ENCODE peak calls at places on chromosomes 11 and 22, in eight cellular contexts. One of them, this sample, is unnamed. For H3K4me1, the result is how much of the 10 kb centered on the place peaks cover.

GRCh38 chr22:26555478-26555877 is 34.5 kb downstream of the TPST2 start:
- DNase-seq in A549: no peak
- DNase-seq in heart left ventricle: no peak
- DNase-seq in HCT116: no peak
- DNase-seq in lower lobe of right lung: no peak
- DNase-seq in IMR-90: no peak
- DNase-seq in Peyer's patch: no peak
- DNase-seq in left lung: no peak
- DNase-seq in this sample: no peak

GRCh38 chr22:26777402-26777801 is 120.0 kb downstream of the MIAT start:
- DNase-seq in lower lobe of right lung: no peak
- DNase-seq in IMR-90: peak
- DNase-seq in HCT116: no peak
- DNase-seq in Peyer's patch: no peak
- DNase-seq in A549: no peak
- DNase-seq in heart left ventricle: no peak
- DNase-seq in left lung: no peak
- DNase-seq in this sample: no peak

GRCh38 chr11:113663567-113663966 is 42.5 kb downstream of the TMPRSS5 start:
- DNase-seq in Peyer's patch: no peak
- DNase-seq in heart left ventricle: no peak
- DNase-seq in lower lobe of right lung: no peak
- DNase-seq in A549: no peak
- DNase-seq in IMR-90: no peak
- DNase-seq in left lung: no peak
- DNase-seq in HCT116: no peak
- DNase-seq in this sample: no peak

GRCh38 chr22:40853961-40854360 is 2.5 kb downstream of the ST13 start:
- DNase-seq in heart left ventricle: no peak
- DNase-seq in A549: no peak
- DNase-seq in HCT116: no peak
- DNase-seq in left lung: no peak
- DNase-seq in lower lobe of right lung: no peak
- DNase-seq in Peyer's patch: no peak
- DNase-seq in IMR-90: no peak
- DNase-seq in this sample: no peak

GRCh38 chr11:31825453-31826391 is 14.6 kb upstream of the PAX6 start:
- DNase-seq in IMR-90: no peak
- DNase-seq in heart left ventricle: no peak
- DNase-seq in lower lobe of right lung: no peak
- DNase-seq in left lung: peak
- DNase-seq in Peyer's patch: peak
- DNase-seq in HCT116: no peak
- DNase-seq in A549: no peak
- DNase-seq in this sample: no peak

GRCh38 chr11:118634435-118635236 is 27.2 kb downstream of the PHLDB1 start:
- DNase-seq in A549: no peak
- DNase-seq in IMR-90: peak
- DNase-seq in Peyer's patch: peak
- DNase-seq in heart left ventricle: peak
- DNase-seq in lower lobe of right lung: peak
- DNase-seq in left lung: peak
- DNase-seq in HCT116: no peak
- DNase-seq in this sample: no peak

GRCh38 chr11:77381749-77382693 is 80.5 kb upstream of the GDPD4 start:
- DNase-seq in Peyer's patch: no peak
- DNase-seq in heart left ventricle: no peak
- DNase-seq in HCT116: no peak
- DNase-seq in A549: no peak
- DNase-seq in lower lobe of right lung: no peak
- DNase-seq in left lung: no peak
- DNase-seq in IMR-90: peak
- DNase-seq in this sample: no peak

GRCh38 chr11:122871302-122871701 is 11.3 kb upstream of the JHY start:
- DNase-seq in heart left ventricle: no peak
- DNase-seq in HCT116: no peak
- DNase-seq in lower lobe of right lung: no peak
- DNase-seq in A549: no peak
- DNase-seq in Peyer's patch: no peak
- DNase-seq in left lung: no peak
- DNase-seq in IMR-90: no peak
- DNase-seq in this sample: no peak

GRCh38 chr11:57668467-57668890 is 565 bp downstream of the ZDHHC5 start:
- DNase-seq in heart left ventricle: no peak
- DNase-seq in Peyer's patch: no peak
- DNase-seq in lower lobe of right lung: peak
- DNase-seq in left lung: no peak
- DNase-seq in A549: no peak
- DNase-seq in IMR-90: no peak
- DNase-seq in HCT116: no peak
- DNase-seq in this sample: no peak

GRCh38 chr11:2272946-2273280 is 2.5 kb upstream of the ASCL2 start:
- DNase-seq in lower lobe of right lung: no peak
- DNase-seq in Peyer's patch: peak
- DNase-seq in left lung: no peak
- DNase-seq in heart left ventricle: no peak
- DNase-seq in A549: no peak
- DNase-seq in IMR-90: no peak
- DNase-seq in HCT116: no peak
- DNase-seq in this sample: no peak

GRCh38 chr11:47773882-47774281 is 6.7 kb upstream of the FNBP4 start:
- DNase-seq in IMR-90: no peak
- DNase-seq in heart left ventricle: no peak
- DNase-seq in Peyer's patch: no peak
- DNase-seq in lower lobe of right lung: no peak
- DNase-seq in left lung: no peak
- DNase-seq in A549: no peak
- DNase-seq in HCT116: no peak
- DNase-seq in this sample: no peak

GRCh38 chr11:47765086-47765485 is 2.1 kb downstream of the FNBP4 start:
- DNase-seq in left lung: no peak
- DNase-seq in Peyer's patch: no peak
- DNase-seq in HCT116: no peak
- DNase-seq in IMR-90: peak
- DNase-seq in lower lobe of right lung: no peak
- DNase-seq in A549: no peak
- DNase-seq in heart left ventricle: no peak
- DNase-seq in this sample: no peak

GRCh38 chr11:47766363-47767227 is 546 bp downstream of the FNBP4 start:
- DNase-seq in A549: no peak
- DNase-seq in IMR-90: peak
- DNase-seq in HCT116: no peak
- DNase-seq in lower lobe of right lung: peak
- DNase-seq in left lung: peak
- DNase-seq in Peyer's patch: peak
- DNase-seq in heart left ventricle: peak
- DNase-seq in this sample: no peak

DNA sequence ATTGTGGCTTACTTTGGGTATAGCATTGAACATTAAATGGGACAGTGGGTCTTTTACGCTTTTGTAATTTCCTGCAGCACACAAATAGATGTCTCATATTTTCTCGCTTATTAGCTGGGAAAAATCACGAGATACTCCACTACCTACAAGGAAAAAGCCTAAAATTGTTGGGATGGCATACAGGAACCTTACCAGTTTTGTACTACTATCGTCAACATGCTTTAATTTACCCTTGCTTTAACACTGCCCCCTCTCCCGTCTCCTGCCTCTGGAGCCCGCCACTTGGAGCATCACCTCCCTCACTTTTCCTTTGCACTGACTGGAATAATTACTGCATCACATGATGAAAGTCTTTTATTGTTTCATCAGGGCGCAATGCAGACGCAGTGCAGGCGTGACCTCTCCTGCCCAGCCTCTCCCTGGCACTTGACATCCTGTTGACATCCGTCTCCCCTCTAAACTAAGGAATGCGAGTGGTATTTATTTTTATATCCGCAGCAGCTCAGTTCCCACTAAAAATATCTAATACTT is 1.0 kb upstream of the FNBP4 start:
- DNase-seq in HCT116: no peak
- DNase-seq in A549: peak
- DNase-seq in IMR-90: peak
- DNase-seq in Peyer's patch: peak
- DNase-seq in left lung: no peak
- DNase-seq in lower lobe of right lung: peak
- DNase-seq in heart left ventricle: peak
- DNase-seq in this sample: peak
- TF ChIP-seq CTCF in HCT116: no peak
- TF ChIP-seq CTCF in A549: no peak
- TF ChIP-seq CTCF in IMR-90: no peak
- TF ChIP-seq CTCF in Peyer's patch: no peak
- TF ChIP-seq CTCF in left lung: no peak
- TF ChIP-seq CTCF in lower lobe of right lung: no peak
- TF ChIP-seq CTCF in heart left ventricle: no peak
- TF ChIP-seq CTCF in this sample: no peak

GRCh38 chr11:75762885-75763284 is 5.7 kb upstream of the DGAT2 start:
- DNase-seq in left lung: no peak
- DNase-seq in Peyer's patch: no peak
- DNase-seq in HCT116: no peak
- DNase-seq in IMR-90: peak
- DNase-seq in heart left ventricle: no peak
- DNase-seq in A549: no peak
- DNase-seq in lower lobe of right lung: no peak
- DNase-seq in this sample: no peak
- H3K4me1 ChIP-seq in left lung: under half
- H3K4me1 ChIP-seq in Peyer's patch: under half
- H3K4me1 ChIP-seq in HCT116: under half
- H3K4me1 ChIP-seq in IMR-90: under half
- H3K4me1 ChIP-seq in heart left ventricle: under half
- H3K4me1 ChIP-seq in A549: under half
- H3K4me1 ChIP-seq in lower lobe of right lung: under half
- H3K4me1 ChIP-seq in this sample: under half

GRCh38 chr11:69950120-69950519 is 128.0 kb upstream of the ANO1 start:
- DNase-seq in heart left ventricle: no peak
- DNase-seq in A549: peak
- DNase-seq in HCT116: peak
- DNase-seq in lower lobe of right lung: no peak
- DNase-seq in left lung: peak
- DNase-seq in IMR-90: peak
- DNase-seq in Peyer's patch: peak
- DNase-seq in this sample: no peak
- TF ChIP-seq CTCF in heart left ventricle: peak
- TF ChIP-seq CTCF in A549: peak
- TF ChIP-seq CTCF in HCT116: peak
- TF ChIP-seq CTCF in lower lobe of right lung: peak
- TF ChIP-seq CTCF in left lung: peak
- TF ChIP-seq CTCF in IMR-90: peak
- TF ChIP-seq CTCF in Peyer's patch: peak
- TF ChIP-seq CTCF in this sample: no peak

GRCh38 chr11:128468106-128468505 is 119.3 kb downstream of the ETS1 start:
- DNase-seq in HCT116: no peak
- DNase-seq in heart left ventricle: no peak
- DNase-seq in Peyer's patch: no peak
- DNase-seq in lower lobe of right lung: no peak
- DNase-seq in IMR-90: no peak
- DNase-seq in left lung: no peak
- DNase-seq in A549: no peak
- DNase-seq in this sample: no peak
- H3K4me1 ChIP-seq in HCT116: under half
- H3K4me1 ChIP-seq in heart left ventricle: half or more
- H3K4me1 ChIP-seq in Peyer's patch: under half
- H3K4me1 ChIP-seq in lower lobe of right lung: half or more
- H3K4me1 ChIP-seq in IMR-90: under half
- H3K4me1 ChIP-seq in left lung: half or more
- H3K4me1 ChIP-seq in A549: under half
- H3K4me1 ChIP-seq in this sample: under half

This sample was measured in Panc1.